ENCODE peak calls at places on chromosomes 16 and 17, in seven cellular contexts. Q, M, C, Y, X, G and U are unnamed samples.

GRCh38 chr17:39069114-39069756 is 82.2 kb downstream of the PLXDC1 start:
- DNase-seq in Q (no peak), M (peak; percentile 39), C (peak; percentile 31), Y (peak; percentile 69), X (peak; percentile 70), G (no peak), U (no peak)

GRCh38 chr16:54928016-54928356 is 2.7 kb upstream of the IRX5 start:
- DNase-seq in Q (no peak), M (peak; percentile 45), C (peak; percentile 43), Y (no peak), X (peak; percentile 42), G (no peak), U (no peak)

GRCh38 chr17:60623415-60623814 is 23.4 kb downstream of the PPM1D start:
- DNase-seq in Q (no peak), M (no peak), C (no peak), Y (no peak), X (no peak), G (no peak), U (no peak)

GRCh38 chr16:80014241-80014939 is 413.9 kb upstream of the MAF start:
- DNase-seq in Q (no peak), M (no peak), C (no peak), Y (no peak), X (no peak), G (no peak), U (peak; percentile 15)

GRCh38 chr16:53034306-53034705 is 18.4 kb downstream of the CHD9NB start:
- DNase-seq in Q (no peak), M (no peak), C (no peak), Y (no peak), X (peak; percentile 63), G (no peak), U (no peak)

GRCh38 chr16:53849585-53849984 is 145.6 kb downstream of the FTO start:
- DNase-seq in Q (no peak), M (no peak), C (no peak), Y (no peak), X (no peak), G (no peak), U (no peak)

GRCh38 chr16:85667261-85667660 is 21.5 kb downstream of the GINS2 start:
- DNase-seq in Q (no peak), M (no peak), C (no peak), Y (no peak), X (no peak), G (peak; percentile 29), U (no peak)

GRCh38 chr16:8889893-8890548 is 7.9 kb downstream of the LITAFD start:
- DNase-seq in Q (no peak), M (no peak), C (no peak), Y (no peak), X (no peak), G (peak; percentile 13), U (no peak)

GRCh38 chr16:66900721-66901441 is 17.8 kb downstream of the CDH16 start:
- DNase-seq in Q (no peak), M (no peak), C (no peak), Y (peak; percentile 32), X (no peak), G (no peak), U (no peak)

GRCh38 chr16:12002447-12003006 is 26.0 kb downstream of the SNX29 start:
- DNase-seq in Q (no peak), M (no peak), C (no peak), Y (no peak), X (peak; percentile 83), G (no peak), U (no peak)

GRCh38 chr17:5557485-5557884 is 26.8 kb downstream of the NLRP1 start:
- DNase-seq in Q (no peak), M (no peak), C (peak; percentile 69), Y (no peak), X (peak; percentile 59), G (no peak), U (peak; percentile 18)

GRCh38 chr16:16062023-16062932 is 112.9 kb downstream of the ABCC1 start:
- DNase-seq in Q (no peak), M (no peak), C (no peak), Y (no peak), X (no peak), G (no peak), U (no peak)
- TF ChIP-seq CTCF in Q (no peak), M (no peak), C (no peak), Y (peak; percentile 16), X (no peak), G (no peak), U (no peak)

GRCh38 chr16:4115941-4116327 is 308 bp downstream of the ADCY9 start:
- DNase-seq in Q (no peak), M (no peak), C (no peak), Y (no peak), X (no peak), G (no peak), U (no peak)

GRCh38 chr16:4116328-4117249 is at the start of gene ADCY9:
- DNase-seq in Q (peak; percentile 94), M (peak; percentile 74), C (peak; percentile 80), Y (peak; percentile 100), X (peak; percentile 60), G (peak; percentile 86), U (no peak)

GRCh38 chr16:4115209-4115940 is 867 bp downstream of the ADCY9 start:
- DNase-seq in Q (peak; percentile 89), M (no peak), C (peak; percentile 70), Y (peak; percentile 87), X (peak; percentile 71), G (peak; percentile 75), U (no peak)

GRCh38 chr16:4114257-4115208 is 1.7 kb downstream of the ADCY9 start:
- DNase-seq in Q (peak; percentile 79), M (no peak), C (no peak), Y (no peak), X (no peak), G (peak; percentile 50), U (no peak)

GRCh38 chr16:4117250-4117578 is 972 bp upstream of the ADCY9 start:
- DNase-seq in Q (no peak), M (no peak), C (no peak), Y (no peak), X (no peak), G (peak; percentile 45), U (no peak)
- H3K4me3 ChIP-seq in Q (peak overlapping the region; percentile 64), M (peak overlapping the region; percentile 61), C (peak overlapping the region; percentile 53), Y (peak overlapping the region; percentile 56), X (peak overlapping the region; percentile 48), G (peak overlapping the region; percentile 65), U (peak overlapping the region; percentile 42)

DNA sequence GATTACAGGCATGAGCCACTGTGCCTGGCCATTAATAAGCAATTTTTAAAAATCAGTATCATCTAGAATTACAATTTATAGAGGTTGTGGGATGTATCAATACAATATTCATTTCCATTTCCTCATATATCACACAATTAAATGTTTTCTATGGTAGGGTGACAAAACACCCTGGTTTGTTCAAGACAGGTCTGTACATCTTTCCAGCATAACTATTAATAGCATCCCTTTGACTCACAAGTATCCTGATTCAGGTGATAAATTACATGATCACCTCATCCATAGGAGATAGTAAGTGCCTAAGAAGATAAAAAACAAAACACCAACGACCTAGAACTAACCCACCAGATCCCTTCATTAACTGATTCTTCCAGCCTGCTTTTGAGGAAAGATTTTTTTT is 13.1 kb downstream of the COIL start:
- DNase-seq in Q (no peak), M (no peak), C (no peak), Y (no peak), X (no peak), G (no peak), U (no peak)
- TF ChIP-seq CTCF in Q (no peak), M (no peak), C (no peak), Y (no peak), X (no peak), G (no peak), U (no peak)

DNA sequence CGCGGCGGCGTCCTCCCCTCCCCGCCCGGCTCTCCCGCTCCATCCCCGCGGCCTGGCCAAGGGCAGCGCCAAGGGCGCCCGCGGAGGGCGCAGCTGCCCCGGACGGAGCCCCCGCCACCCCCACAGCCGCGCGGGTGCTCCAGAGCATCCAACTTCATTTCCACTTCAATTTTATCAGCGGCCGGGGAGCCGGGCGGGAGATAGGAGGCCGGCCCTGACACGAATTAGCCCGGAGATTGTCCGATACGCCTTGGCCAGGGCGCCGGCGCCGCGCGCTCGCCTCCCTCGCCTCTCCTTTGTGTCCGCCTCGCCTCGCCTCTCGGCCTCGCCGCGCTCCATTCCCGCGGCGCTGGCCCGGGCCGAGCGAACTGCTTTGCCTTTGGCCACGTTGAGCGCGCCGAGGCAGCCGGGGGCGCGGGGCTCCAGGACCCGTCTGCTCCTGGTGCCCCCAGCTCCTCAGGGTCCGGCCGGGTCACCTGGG is 129.1 kb upstream of the LHX1 start:
- DNase-seq in Q (no peak), M (no peak), C (no peak), Y (peak; percentile 91), X (peak; percentile 20), G (no peak), U (no peak)
- H3K4me3 ChIP-seq in Q (no peak overlapping the region), M (no peak overlapping the region), C (no peak overlapping the region), Y (peak overlapping the region; percentile 36), X (no peak overlapping the region), G (no peak overlapping the region), U (peak overlapping the region; percentile 10)

GRCh38 chr16:27869411-27869810 is 194.1 kb downstream of the GSG1L start:
- DNase-seq in Q (no peak), M (no peak), C (no peak), Y (no peak), X (no peak), G (no peak), U (no peak)
- TF ChIP-seq CTCF in Q (no peak), M (no peak), C (no peak), Y (no peak), X (no peak), G (no peak), U (no peak)

DNA sequence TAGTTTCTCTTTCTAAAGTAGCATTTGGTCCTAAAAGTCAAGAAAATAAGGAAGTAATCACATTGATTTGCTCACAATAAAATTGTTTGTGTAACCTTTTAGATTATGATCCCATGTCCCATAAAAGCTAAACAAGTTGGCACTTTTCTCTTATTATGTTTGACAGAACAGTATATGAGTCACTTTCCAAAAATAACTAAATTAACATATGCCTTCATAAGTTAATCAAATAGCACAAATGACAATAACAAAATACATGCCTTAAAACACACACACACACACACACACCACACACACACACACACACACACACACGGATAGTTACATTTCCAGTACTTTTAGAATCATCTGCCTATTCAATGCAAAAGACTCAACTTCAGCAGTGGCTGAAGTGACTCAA is 2.8 kb downstream of the MED13 start:
- DNase-seq in Q (no peak), M (no peak), C (no peak), Y (no peak), X (peak; percentile 40), G (no peak), U (no peak)
- H3K4me3 ChIP-seq in Q (peak overlapping the region; percentile 91), M (peak overlapping the region; percentile 74), C (peak overlapping the region; percentile 96), Y (peak overlapping the region; percentile 95), X (peak overlapping the region; percentile 97), G (peak overlapping the region; percentile 99), U (peak overlapping the region; percentile 93)